ENCODE peak calls at places on chromosomes 5 and 9, in four cellular contexts. One of them, this sample, is unnamed.

GRCh38 chr5:80299601-80300000 is 20.2 kb upstream of the SPZ1 start:
- DNase-seq in MG63: no peak
- DNase-seq in colonic mucosa: no peak
- DNase-seq in naive thymus-derived CD8-positive, alpha-beta T cell: no peak
- DNase-seq in this sample: no peak

GRCh38 chr5:103829585-103829984 is 267.0 kb upstream of the NUDT12 start:
- DNase-seq in colonic mucosa: no peak
- DNase-seq in naive thymus-derived CD8-positive, alpha-beta T cell: no peak
- DNase-seq in MG63: no peak
- DNase-seq in this sample: peak; percentile 9

GRCh38 chr5:4022056-4022670 is 426.5 kb downstream of the IRX1 start:
- DNase-seq in naive thymus-derived CD8-positive, alpha-beta T cell: no peak
- DNase-seq in MG63: no peak
- DNase-seq in colonic mucosa: no peak
- DNase-seq in this sample: no peak

GRCh38 chr9:137441289-137441934 is at the start of gene ENTPD8:
- DNase-seq in colonic mucosa: peak; percentile 88
- DNase-seq in naive thymus-derived CD8-positive, alpha-beta T cell: no peak
- DNase-seq in MG63: peak; percentile 49
- DNase-seq in this sample: no peak

GRCh38 chr5:124160265-124160664 is 586.2 kb downstream of the ZNF608 start:
- DNase-seq in colonic mucosa: no peak
- DNase-seq in MG63: no peak
- DNase-seq in naive thymus-derived CD8-positive, alpha-beta T cell: no peak
- DNase-seq in this sample: no peak

GRCh38 chr5:93573627-93573974 is 7.4 kb downstream of the NR2F1-AS1 start:
- DNase-seq in colonic mucosa: no peak
- DNase-seq in MG63: no peak
- DNase-seq in naive thymus-derived CD8-positive, alpha-beta T cell: no peak
- DNase-seq in this sample: no peak

GRCh38 chr9:6216951-6217350 is 1.3 kb downstream of the IL33 start:
- DNase-seq in MG63: no peak
- DNase-seq in naive thymus-derived CD8-positive, alpha-beta T cell: no peak
- DNase-seq in colonic mucosa: no peak
- DNase-seq in this sample: no peak

GRCh38 chr9:96367943-96368342 is 15.6 kb downstream of the SLC35D2 start:
- DNase-seq in MG63: no peak
- DNase-seq in naive thymus-derived CD8-positive, alpha-beta T cell: no peak
- DNase-seq in colonic mucosa: no peak
- DNase-seq in this sample: no peak

GRCh38 chr9:6433405-6433804 is 20.4 kb downstream of the UHRF2 start:
- DNase-seq in naive thymus-derived CD8-positive, alpha-beta T cell: no peak
- DNase-seq in MG63: no peak
- DNase-seq in colonic mucosa: no peak
- DNase-seq in this sample: peak; percentile 22

GRCh38 chr5:16561660-16562059 is 55.1 kb downstream of the RETREG1 start:
- DNase-seq in naive thymus-derived CD8-positive, alpha-beta T cell: no peak
- DNase-seq in MG63: no peak
- DNase-seq in colonic mucosa: no peak
- DNase-seq in this sample: no peak

GRCh38 chr5:5316333-5316732 is 106.1 kb upstream of the ICE1 start:
- DNase-seq in naive thymus-derived CD8-positive, alpha-beta T cell: no peak
- DNase-seq in colonic mucosa: no peak
- DNase-seq in MG63: no peak
- DNase-seq in this sample: no peak

GRCh38 chr9:100322954-100323536 is 29.7 kb downstream of the TEX10 start:
- DNase-seq in naive thymus-derived CD8-positive, alpha-beta T cell: no peak
- DNase-seq in colonic mucosa: no peak
- DNase-seq in MG63: peak; percentile 3
- DNase-seq in this sample: peak; percentile 70

GRCh38 chr5:35598707-35599370 is 18.8 kb upstream of the SPEF2 start:
- DNase-seq in MG63: no peak
- DNase-seq in naive thymus-derived CD8-positive, alpha-beta T cell: no peak
- DNase-seq in colonic mucosa: peak; percentile 62
- DNase-seq in this sample: peak; percentile 19

This sample was measured in RKO.